ENCODE peak calls at places on chromosome 6, in four cellular contexts. A is SK-N-SH, R is K562, T is H1. B is an unnamed sample.
A peak's percentile ranks its signal among the peaks of the same experiment; 100 is the strongest.

GRCh38 chr6:34610819-34611477 is 54.8 kb upstream of the SPDEF start:
- DNase-seq in R (peak; percentile 51), T (no peak), A (no peak), B (no peak)

GRCh38 chr6:34341481-34341971 is 50.9 kb downstream of the NUDT3 start:
- DNase-seq in A (no peak), T (no peak), R (no peak), B (no peak)

GRCh38 chr6:25007269-25007699 is 71.5 kb upstream of the RIPOR2 start:
- DNase-seq in T (no peak), R (no peak), A (no peak), B (no peak)

GRCh38 chr6:89784838-89785237 is 34.8 kb downstream of the MDN1 start:
- DNase-seq in R (no peak), A (no peak), T (no peak), B (no peak)

GRCh38 chr6:33419580-33420492 is at the start of gene SYNGAP1:
- DNase-seq in T (no peak), R (no peak), A (peak; percentile 67), B (peak; percentile 71)

GRCh38 chr6:156791261-156791850 is 14.2 kb downstream of the ARID1B start:
- DNase-seq in T (no peak), A (peak; percentile 57), R (peak; percentile 41), B (no peak)

GRCh38 chr6:20933057-20933792 is 399.0 kb downstream of the CDKAL1 start:
- DNase-seq in R (no peak), A (peak; percentile 10), T (no peak), B (no peak)

GRCh38 chr6:111361648-111362047 is 121.4 kb downstream of the REV3L start:
- DNase-seq in R (peak; percentile 26), A (peak; percentile 46), T (peak; percentile 9), B (peak; percentile 49)

GRCh38 chr6:157229733-157230132 is 93.6 kb downstream of the TMEM242 start:
- DNase-seq in A (no peak), R (no peak), T (no peak), B (peak; percentile 43)

GRCh38 chr6:26065952-26066380 is 21.3 kb upstream of the HFE start:
- DNase-seq in T (no peak), A (peak; percentile 66), R (peak; percentile 80), B (no peak)

GRCh38 chr6:33577106-33577535 is 3.0 kb downstream of the BAK1 start:
- DNase-seq in R (peak; percentile 46), A (no peak), T (no peak), B (no peak)

GRCh38 chr6:64289946-64290345 is 654.3 kb downstream of the PHF3 start:
- DNase-seq in T (no peak), A (no peak), R (no peak), B (no peak)

GRCh38 chr6:145116591-145117178 is 618.6 kb downstream of the EPM2A start:
- DNase-seq in R (no peak), A (no peak), T (no peak), B (no peak)

GRCh38 chr6:109687271-109687721 is 3.7 kb downstream of the AK9 start:
- DNase-seq in T (no peak), A (no peak), R (no peak), B (no peak)

GRCh38 chr6:74075323-74075722 is 379.3 kb downstream of the CD109 start:
- DNase-seq in A (no peak), T (no peak), R (no peak), B (no peak)

GRCh38 chr6:97095466-97095865 is 170.9 kb downstream of the KLHL32 start:
- DNase-seq in R (no peak), T (no peak), A (no peak), B (no peak)

GRCh38 chr6:90273863-90274262 is 22.8 kb downstream of the BACH2 start:
- DNase-seq in R (no peak), A (no peak), T (no peak), B (no peak)

GRCh38 chr6:36109092-36109491 is 21.2 kb upstream of the MAPK13 start:
- DNase-seq in R (no peak), T (no peak), A (no peak), B (no peak)

GRCh38 chr6:36101691-36102090 is 28.6 kb upstream of the MAPK13 start:
- DNase-seq in R (no peak), T (no peak), A (no peak), B (no peak)

GRCh38 chr6:36110053-36110452 is 20.3 kb upstream of the MAPK13 start:
- DNase-seq in R (no peak), A (no peak), T (no peak), B (no peak)

GRCh38 chr6:36099872-36100483 is 30.3 kb upstream of the MAPK13 start:
- DNase-seq in A (no peak), R (peak; percentile 64), T (no peak), B (no peak)

DNA sequence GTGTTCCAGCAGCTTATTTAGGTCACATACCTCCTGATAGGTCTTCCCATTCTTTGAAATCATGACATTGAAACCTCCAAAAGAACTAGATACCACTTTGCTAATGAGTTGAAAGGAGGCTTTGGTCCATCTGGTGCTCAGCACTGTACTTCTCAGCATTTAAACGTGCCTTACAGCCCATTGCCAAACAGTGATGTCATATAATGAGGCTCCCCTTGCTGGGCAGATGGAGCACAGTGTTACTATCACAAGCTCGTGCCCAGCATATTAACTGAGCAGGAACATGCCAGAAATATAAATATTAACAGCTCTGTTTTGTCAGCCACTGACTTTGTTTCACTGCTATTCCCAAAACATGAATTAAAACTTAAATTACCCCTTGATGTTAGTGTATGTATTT is 25.5 kb upstream of the MAPK13 start:
- DNase-seq in T (no peak), A (no peak), R (no peak), B (no peak)
- TF ChIP-seq TEAD4 in T (no peak), A (no peak), R (no peak), B (no peak)

GRCh38 chr6:40587240-40588069 is at the start of gene LRFN2:
- DNase-seq in R (peak; percentile 64), A (peak; percentile 92), T (no peak), B (peak; percentile 86)

GRCh38 chr6:40588070-40588384 is 863 bp upstream of the LRFN2 start:
- DNase-seq in R (no peak), A (no peak), T (no peak), B (no peak)

GRCh38 chr6:40585661-40586269 is 1.4 kb downstream of the LRFN2 start:
- DNase-seq in A (peak; percentile 47), T (no peak), R (no peak), B (peak; percentile 62)

GRCh38 chr6:40586369-40586768 is 795 bp downstream of the LRFN2 start:
- DNase-seq in T (no peak), R (no peak), A (peak; percentile 62), B (peak; percentile 16)

DNA sequence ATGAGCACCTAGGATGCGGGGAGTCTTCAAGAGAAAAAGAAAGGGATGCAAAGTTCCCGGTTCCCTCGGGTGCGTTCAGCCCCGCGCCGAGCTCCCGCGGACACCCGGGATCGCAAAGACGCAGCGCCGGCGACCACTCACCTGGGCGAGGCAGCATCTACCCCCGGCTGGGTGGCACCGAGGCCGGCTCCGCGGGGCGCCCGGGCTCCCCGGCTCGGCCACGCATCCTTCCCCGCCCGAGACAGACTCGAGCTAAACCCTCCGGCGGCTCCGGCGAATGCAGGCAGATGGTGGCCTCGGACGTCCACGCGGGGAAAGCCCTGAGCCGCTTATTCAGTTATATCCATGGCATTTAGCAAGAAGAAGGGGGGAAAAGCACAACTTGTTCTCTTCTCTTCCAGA is 363 bp downstream of the LRFN2 start:
- DNase-seq in T (no peak), R (no peak), A (peak; percentile 72), B (no peak)
- TF ChIP-seq TEAD4 in T (no peak), R (no peak), A (no peak), B (no peak)

GRCh38 chr6:4797590-4797989 is 21.4 kb downstream of the CDYL start:
- DNase-seq in R (no peak), T (no peak), A (no peak), B (no peak)
- TF ChIP-seq TEAD4 in R (no peak), T (no peak), A (no peak), B (no peak)

GRCh38 chr6:131929227-131929626 is 21.9 kb downstream of the CCN2 start:
- DNase-seq in T (no peak), R (no peak), A (no peak), B (no peak)

GRCh38 chr6:131936156-131936555 is 15.0 kb downstream of the CCN2 start:
- DNase-seq in A (no peak), R (no peak), T (no peak), B (no peak)

DNA sequence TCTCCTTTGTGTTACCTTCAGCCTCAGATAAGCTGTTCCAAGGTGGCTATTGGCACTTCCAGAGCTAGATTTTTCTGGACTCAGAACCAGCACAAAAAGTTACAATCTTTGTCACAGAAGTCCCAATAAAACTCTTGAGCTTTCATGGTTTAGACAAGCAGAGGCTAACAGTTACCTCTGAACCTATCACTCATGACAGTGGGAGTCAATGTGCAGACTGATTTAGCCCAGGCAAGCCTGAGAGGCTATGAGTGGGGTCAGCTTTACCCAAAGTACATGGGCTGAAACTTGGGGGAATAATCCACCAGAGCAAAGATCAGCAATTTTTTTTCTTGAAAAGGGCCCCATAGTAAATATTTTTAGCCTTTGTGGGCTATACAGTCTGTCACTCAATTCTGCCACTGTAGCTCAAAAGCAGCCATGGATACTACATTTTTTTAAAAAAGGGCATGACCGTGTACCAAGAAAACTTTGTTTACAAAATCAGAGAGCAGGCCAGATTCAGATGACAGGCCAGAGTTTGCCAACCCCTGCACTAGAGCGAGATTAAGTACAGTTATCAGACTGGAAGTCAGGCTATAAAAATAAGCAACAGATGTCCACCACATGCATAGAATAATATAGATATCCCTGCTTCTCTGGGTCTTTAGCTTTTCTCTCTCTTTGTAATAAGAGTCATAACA is 20.0 kb downstream of the CCN2 start:
- DNase-seq in A (no peak), T (no peak), R (no peak), B (no peak)
- TF ChIP-seq TEAD4 in A (no peak), T (no peak), R (no peak), B (no peak)

GRCh38 chr6:11197175-11197535 is 35.3 kb downstream of the NEDD9 start:
- DNase-seq in R (no peak), A (no peak), T (no peak), B (no peak)
- TF ChIP-seq TEAD4 in R (no peak), A (no peak), T (no peak), B (no peak)

GRCh38 chr6:53730767-53731166 is 64.0 kb upstream of the LRRC1 start:
- DNase-seq in R (no peak), T (no peak), A (no peak), B (no peak)

GRCh38 chr6:53734473-53735299 is 60.1 kb upstream of the LRRC1 start:
- DNase-seq in A (peak; percentile 9), T (peak; percentile 29), R (no peak), B (peak; percentile 72)

GRCh38 chr6:53735896-53736295 is 58.9 kb upstream of the LRRC1 start:
- DNase-seq in R (no peak), T (no peak), A (no peak), B (no peak)

GRCh38 chr6:53728570-53729194 is 63.1 kb upstream of the KLHL31 start:
- DNase-seq in A (peak; percentile 54), R (peak; percentile 37), T (no peak), B (peak; percentile 56)

DNA sequence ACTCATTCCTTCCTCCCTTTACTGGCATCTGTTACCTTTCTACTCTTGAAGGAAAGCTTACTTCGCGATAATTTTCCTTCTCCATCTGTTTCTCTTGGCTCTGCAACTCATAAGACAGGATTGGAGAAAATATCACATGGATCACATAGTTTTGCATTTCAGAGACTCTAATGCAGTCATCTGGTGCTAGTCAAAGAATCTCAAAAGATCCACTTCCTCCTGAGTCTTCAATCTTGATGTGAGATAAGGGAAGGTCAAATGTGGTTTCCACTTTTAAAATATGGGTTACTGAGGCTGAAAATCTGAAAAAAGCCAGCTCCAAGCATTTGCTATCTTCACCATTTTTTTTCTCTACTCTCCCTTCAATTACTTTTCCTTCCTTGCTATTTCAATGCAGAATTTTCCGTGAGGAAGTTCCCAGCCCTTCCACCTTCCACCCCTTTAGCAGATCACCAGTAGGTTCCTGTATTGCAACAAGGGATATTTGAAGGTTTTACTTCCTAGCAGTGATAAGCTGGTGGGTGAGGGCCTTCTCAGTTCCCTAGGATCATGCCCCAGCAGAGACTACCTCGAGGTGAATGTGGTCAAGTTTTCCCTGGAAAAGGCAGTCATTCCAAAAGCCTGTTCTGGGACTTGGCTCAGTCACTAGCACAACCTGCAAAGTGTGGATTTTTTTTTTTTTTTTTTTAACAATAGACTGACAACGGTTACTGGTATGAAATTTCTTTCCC is 62.7 kb upstream of the LRRC1 start:
- DNase-seq in T (no peak), R (no peak), A (no peak), B (no peak)
- TF ChIP-seq TEAD4 in T (no peak), R (no peak), A (no peak), B (no peak)

B was measured in WTC11.